ENCODE peak calls at places on chromosomes 1 and 21, in eight cellular contexts. One of them, this sample, is unnamed.

GRCh38 chr1:31111290-31111951 is 45.9 kb upstream of the PUM1 start:
- DNase-seq in activated naive CD8-positive, alpha-beta T cell treated with anti-CD3 and anti-CD28 coated beads, Interleukin-2, amount 50 U/mL, for 24 hours: no peak
- DNase-seq in NT2/D1: peak
- DNase-seq in tibial nerve: peak
- DNase-seq in cardiac septum: no peak
- DNase-seq in heart left ventricle: peak
- DNase-seq in HT-29: peak
- DNase-seq in GM23248: peak
- DNase-seq in this sample: peak

GRCh38 chr1:30190481-30191153 is 532.8 kb downstream of the MATN1 start:
- DNase-seq in heart left ventricle: no peak
- DNase-seq in HT-29: no peak
- DNase-seq in NT2/D1: no peak
- DNase-seq in activated naive CD8-positive, alpha-beta T cell treated with anti-CD3 and anti-CD28 coated beads, Interleukin-2, amount 50 U/mL, for 24 hours: no peak
- DNase-seq in GM23248: no peak
- DNase-seq in tibial nerve: no peak
- DNase-seq in cardiac septum: no peak
- DNase-seq in this sample: peak

GRCh38 chr1:214604543-214604942 is 1.5 kb downstream of the CENPF start:
- DNase-seq in cardiac septum: no peak
- DNase-seq in heart left ventricle: no peak
- DNase-seq in NT2/D1: no peak
- DNase-seq in HT-29: no peak
- DNase-seq in activated naive CD8-positive, alpha-beta T cell treated with anti-CD3 and anti-CD28 coated beads, Interleukin-2, amount 50 U/mL, for 24 hours: no peak
- DNase-seq in tibial nerve: no peak
- DNase-seq in GM23248: peak
- DNase-seq in this sample: no peak

GRCh38 chr21:44578371-44579055 is 1.9 kb downstream of the KRTAP10-5 start:
- DNase-seq in cardiac septum: no peak
- DNase-seq in activated naive CD8-positive, alpha-beta T cell treated with anti-CD3 and anti-CD28 coated beads, Interleukin-2, amount 50 U/mL, for 24 hours: no peak
- DNase-seq in NT2/D1: no peak
- DNase-seq in tibial nerve: no peak
- DNase-seq in GM23248: no peak
- DNase-seq in HT-29: no peak
- DNase-seq in heart left ventricle: no peak
- DNase-seq in this sample: peak

GRCh38 chr1:38497921-38498320 is 361.7 kb downstream of the RRAGC start:
- DNase-seq in cardiac septum: no peak
- DNase-seq in tibial nerve: no peak
- DNase-seq in HT-29: no peak
- DNase-seq in NT2/D1: no peak
- DNase-seq in GM23248: no peak
- DNase-seq in activated naive CD8-positive, alpha-beta T cell treated with anti-CD3 and anti-CD28 coated beads, Interleukin-2, amount 50 U/mL, for 24 hours: no peak
- DNase-seq in heart left ventricle: no peak
- DNase-seq in this sample: no peak

GRCh38 chr1:64721135-64721534 is 23.7 kb upstream of the RAVER2 start:
- DNase-seq in NT2/D1: no peak
- DNase-seq in tibial nerve: no peak
- DNase-seq in cardiac septum: no peak
- DNase-seq in heart left ventricle: no peak
- DNase-seq in HT-29: no peak
- DNase-seq in activated naive CD8-positive, alpha-beta T cell treated with anti-CD3 and anti-CD28 coated beads, Interleukin-2, amount 50 U/mL, for 24 hours: no peak
- DNase-seq in GM23248: no peak
- DNase-seq in this sample: no peak

GRCh38 chr1:160432371-160432786 is 32.0 kb downstream of the VANGL2 start:
- DNase-seq in HT-29: peak
- DNase-seq in NT2/D1: no peak
- DNase-seq in heart left ventricle: no peak
- DNase-seq in GM23248: no peak
- DNase-seq in cardiac septum: no peak
- DNase-seq in tibial nerve: no peak
- DNase-seq in activated naive CD8-positive, alpha-beta T cell treated with anti-CD3 and anti-CD28 coated beads, Interleukin-2, amount 50 U/mL, for 24 hours: no peak
- DNase-seq in this sample: no peak

GRCh38 chr1:204299828-204300365 is 59.8 kb downstream of the PLEKHA6 start:
- DNase-seq in heart left ventricle: no peak
- DNase-seq in HT-29: no peak
- DNase-seq in activated naive CD8-positive, alpha-beta T cell treated with anti-CD3 and anti-CD28 coated beads, Interleukin-2, amount 50 U/mL, for 24 hours: no peak
- DNase-seq in GM23248: no peak
- DNase-seq in cardiac septum: no peak
- DNase-seq in tibial nerve: no peak
- DNase-seq in NT2/D1: no peak
- DNase-seq in this sample: no peak

GRCh38 chr21:43343095-43343991 is 83.6 kb downstream of the SIK1 start:
- DNase-seq in GM23248: no peak
- DNase-seq in heart left ventricle: no peak
- DNase-seq in HT-29: peak
- DNase-seq in NT2/D1: no peak
- DNase-seq in cardiac septum: no peak
- DNase-seq in activated naive CD8-positive, alpha-beta T cell treated with anti-CD3 and anti-CD28 coated beads, Interleukin-2, amount 50 U/mL, for 24 hours: no peak
- DNase-seq in tibial nerve: no peak
- DNase-seq in this sample: peak

GRCh38 chr21:46322351-46323226 is 1.1 kb downstream of the C21orf58 start:
- DNase-seq in GM23248: peak
- DNase-seq in cardiac septum: no peak
- DNase-seq in tibial nerve: no peak
- DNase-seq in NT2/D1: no peak
- DNase-seq in activated naive CD8-positive, alpha-beta T cell treated with anti-CD3 and anti-CD28 coated beads, Interleukin-2, amount 50 U/mL, for 24 hours: peak
- DNase-seq in heart left ventricle: no peak
- DNase-seq in HT-29: no peak
- DNase-seq in this sample: peak

GRCh38 chr1:165397945-165398344 is 41.4 kb upstream of the LMX1A start:
- DNase-seq in NT2/D1: peak
- DNase-seq in tibial nerve: no peak
- DNase-seq in cardiac septum: no peak
- DNase-seq in activated naive CD8-positive, alpha-beta T cell treated with anti-CD3 and anti-CD28 coated beads, Interleukin-2, amount 50 U/mL, for 24 hours: no peak
- DNase-seq in heart left ventricle: no peak
- DNase-seq in HT-29: no peak
- DNase-seq in GM23248: peak
- DNase-seq in this sample: peak

GRCh38 chr1:79633456-79633855 is 626.9 kb upstream of the ADGRL4 start:
- DNase-seq in tibial nerve: no peak
- DNase-seq in HT-29: no peak
- DNase-seq in cardiac septum: no peak
- DNase-seq in activated naive CD8-positive, alpha-beta T cell treated with anti-CD3 and anti-CD28 coated beads, Interleukin-2, amount 50 U/mL, for 24 hours: no peak
- DNase-seq in GM23248: peak
- DNase-seq in heart left ventricle: no peak
- DNase-seq in NT2/D1: no peak
- DNase-seq in this sample: no peak

GRCh38 chr1:203559523-203559922 is 65.6 kb downstream of the OPTC start:
- DNase-seq in HT-29: no peak
- DNase-seq in activated naive CD8-positive, alpha-beta T cell treated with anti-CD3 and anti-CD28 coated beads, Interleukin-2, amount 50 U/mL, for 24 hours: no peak
- DNase-seq in tibial nerve: no peak
- DNase-seq in GM23248: peak
- DNase-seq in cardiac septum: no peak
- DNase-seq in heart left ventricle: no peak
- DNase-seq in NT2/D1: no peak
- DNase-seq in this sample: no peak